ENCODE peak calls at places on chromosomes 3 and 15, in four cellular contexts. A, R, Z and D are unnamed samples. For H3K9me3 and H3K4me1, the result is how much of the 10 kb centered on the place peaks cover.

GRCh38 chr3:45575491-45575923 is 19.0 kb upstream of the LIMD1 start:
- DNase-seq in Z (no peak), R (no peak), A (no peak), D (no peak)

GRCh38 chr15:69836526-69837230 is 261.0 kb downstream of the TLE3 start:
- DNase-seq in A (no peak), R (no peak), Z (no peak), D (no peak)

GRCh38 chr15:85482896-85483295 is 102.5 kb downstream of the AKAP13 start:
- DNase-seq in R (no peak), Z (no peak), A (no peak), D (no peak)

GRCh38 chr3:149553781-149554451 is 79.4 kb downstream of the TM4SF4 start:
- DNase-seq in R (peak), A (peak), Z (peak), D (peak)

GRCh38 chr3:197426161-197426566 is 127.8 kb upstream of the DLG1 start:
- DNase-seq in A (no peak), R (peak), Z (no peak), D (no peak)

GRCh38 chr3:31377045-31377642 is 155.6 kb upstream of the STT3B start:
- DNase-seq in R (no peak), Z (peak), A (no peak), D (no peak)

GRCh38 chr3:40827942-40828688 is 303.4 kb downstream of the ZNF621 start:
- DNase-seq in R (peak), Z (peak), A (peak), D (peak)

GRCh38 chr15:31446546-31446945 is 119.9 kb downstream of the KLF13 start:
- DNase-seq in R (no peak), A (no peak), Z (no peak), D (no peak)

GRCh38 chr3:111885578-111885977 is 26.5 kb downstream of the PHLDB2 start:
- DNase-seq in R (no peak), A (no peak), Z (no peak), D (no peak)

GRCh38 chr3:17154221-17154620 is 269.5 kb downstream of the PLCL2 start:
- DNase-seq in Z (no peak), A (no peak), R (no peak), D (no peak)

GRCh38 chr15:80550219-80550909 is 144.7 kb upstream of the ABHD17C start:
- DNase-seq in R (peak), Z (no peak), A (no peak), D (no peak)

GRCh38 chr3:43260412-43260811 is 25.9 kb upstream of the SNRK start:
- DNase-seq in R (no peak), Z (no peak), A (no peak), D (no peak)

GRCh38 chr3:194632211-194632982 is 822 bp downstream of the TMEM44 start:
- DNase-seq in A (peak), R (no peak), Z (peak), D (peak)

GRCh38 chr3:24773798-24774197 is 279.1 kb upstream of the THRB start:
- DNase-seq in A (peak), R (peak), Z (peak), D (peak)

GRCh38 chr15:50265620-50266019 is at the start of gene HDC:
- DNase-seq in Z (no peak), R (peak), A (no peak), D (no peak)

GRCh38 chr15:47715856-47716445 is 1.4 kb upstream of the SEMA6D start:
- DNase-seq in R (no peak), Z (no peak), A (no peak), D (peak)

GRCh38 chr15:51837784-51838183 is 8.3 kb downstream of the TMOD3 start:
- DNase-seq in A (no peak), R (no peak), Z (no peak), D (no peak)

GRCh38 chr15:45377630-45378148 is 655 bp downstream of the GATM start:
- DNase-seq in A (peak), Z (peak), R (peak), D (peak)

GRCh38 chr3:44893097-44893496 is 18.7 kb downstream of the TGM4 start:
- DNase-seq in A (no peak), R (no peak), Z (no peak), D (no peak)

GRCh38 chr3:157065201-157065600 is 94.7 kb downstream of the CCNL1 start:
- DNase-seq in Z (no peak), A (no peak), R (no peak), D (no peak)

GRCh38 chr3:161069441-161070251 is 35.5 kb downstream of the B3GALNT1 start:
- DNase-seq in A (no peak), Z (no peak), R (no peak), D (no peak)

GRCh38 chr15:34039506-34040123 is 611 bp upstream of the AVEN start:
- DNase-seq in R (peak), Z (no peak), A (no peak), D (no peak)

GRCh38 chr3:106560451-106560966 is 691.7 kb upstream of the CBLB start:
- DNase-seq in R (no peak), A (no peak), Z (no peak), D (no peak)

GRCh38 chr3:58535531-58536500 is 1.2 kb downstream of the ACOX2 start:
- DNase-seq in Z (peak), R (no peak), A (peak), D (no peak)

GRCh38 chr15:29988689-29989088 is 94.1 kb upstream of the GOLGA8J start:
- DNase-seq in A (no peak), R (no peak), Z (no peak), D (no peak)

GRCh38 chr3:102662223-102662622 is 227.4 kb downstream of the ZPLD1 start:
- DNase-seq in R (no peak), Z (no peak), A (no peak), D (no peak)

GRCh38 chr3:33146791-33147445 is 33.1 kb downstream of the CRTAP start:
- DNase-seq in Z (no peak), R (no peak), A (no peak), D (no peak)

GRCh38 chr3:186254676-186255665 is 107.1 kb downstream of the DGKG start:
- DNase-seq in A (peak), R (no peak), Z (peak), D (no peak)

GRCh38 chr15:61720197-61720596 is 340.1 kb downstream of the VPS13C start:
- DNase-seq in R (no peak), Z (no peak), A (no peak), D (no peak)

GRCh38 chr3:127063916-127064315 is 81.0 kb downstream of the PLXNA1 start:
- DNase-seq in Z (no peak), A (no peak), R (no peak), D (no peak)

GRCh38 chr3:112333002-112333385 is at the start of gene CD200:
- DNase-seq in R (peak), Z (no peak), A (peak), D (peak)

GRCh38 chr3:186318135-186318534 is 43.9 kb downstream of the DGKG start:
- DNase-seq in A (no peak), Z (no peak), R (no peak), D (no peak)

GRCh38 chr3:67458406-67458805 is 196.0 kb downstream of the SUCLG2 start:
- DNase-seq in Z (no peak), R (peak), A (no peak), D (no peak)

GRCh38 chr3:186042521-186043202 is 66.2 kb downstream of the ETV5 start:
- DNase-seq in R (no peak), A (no peak), Z (no peak), D (no peak)

GRCh38 chr15:90691369-90691768 is 25.8 kb upstream of the BLM start:
- DNase-seq in Z (peak), R (no peak), A (no peak), D (no peak)

GRCh38 chr3:127817331-127817821 is 4.9 kb downstream of the MGLL start:
- DNase-seq in Z (no peak), R (no peak), A (peak), D (no peak)

GRCh38 chr3:7793786-7794185 is 707.8 kb upstream of the LMCD1 start:
- DNase-seq in Z (no peak), R (no peak), A (no peak), D (no peak)

GRCh38 chr3:149781216-149781615 is 11.1 kb downstream of the ANKUB1 start:
- DNase-seq in R (no peak), Z (no peak), A (no peak), D (no peak)

GRCh38 chr3:65927576-65927975 is 111.1 kb downstream of the MAGI1 start:
- DNase-seq in Z (no peak), R (no peak), A (no peak), D (no peak)

GRCh38 chr3:55968331-55968730 is 481.2 kb upstream of the WNT5A start:
- DNase-seq in R (no peak), Z (no peak), A (no peak), D (no peak)

DNA sequence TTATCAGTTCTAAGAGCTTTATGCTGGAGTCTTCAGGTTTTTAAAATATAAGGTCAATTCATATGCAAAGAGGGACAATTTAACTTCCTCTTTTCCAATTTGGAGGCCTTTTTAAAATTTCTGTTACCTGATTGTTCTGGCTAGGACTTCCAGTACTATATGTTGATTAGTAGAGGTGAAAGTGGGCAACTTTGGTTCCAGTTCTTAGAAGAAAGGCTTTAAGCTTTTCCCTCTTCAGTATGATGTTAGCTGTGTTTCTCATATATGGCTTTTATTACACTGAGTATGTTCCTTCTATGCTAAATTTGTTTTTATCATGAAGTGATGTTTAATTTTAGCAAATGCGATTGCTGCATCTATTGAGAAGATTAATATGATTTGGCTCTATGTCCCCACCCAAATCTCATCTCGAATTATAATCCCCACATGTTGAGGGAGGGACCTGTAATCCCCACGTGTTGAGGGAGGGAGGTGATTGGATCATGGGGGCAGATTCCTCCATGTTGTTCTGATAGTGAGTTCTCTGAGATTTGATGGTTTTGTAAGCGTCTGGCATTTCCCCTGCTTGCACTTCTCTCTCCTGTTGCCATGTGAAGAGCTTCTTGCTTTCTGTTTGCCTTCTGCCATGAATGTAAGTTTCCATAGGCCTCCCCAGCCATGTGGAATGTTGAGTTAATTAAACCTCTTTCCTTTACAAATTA is 33.8 kb downstream of the FAIM start:
- DNase-seq in Z (no peak), R (no peak), A (no peak), D (no peak)
- H3K9me3 ChIP-seq in Z (under half), R (under half), A (under half), D (half or more)

GRCh38 chr15:98722209-98722608 is 73.9 kb downstream of the IGF1R start:
- DNase-seq in Z (no peak), R (no peak), A (no peak), D (no peak)
- H3K4me1 ChIP-seq in Z (under half), R (under half), A (under half), D (under half)

DNA sequence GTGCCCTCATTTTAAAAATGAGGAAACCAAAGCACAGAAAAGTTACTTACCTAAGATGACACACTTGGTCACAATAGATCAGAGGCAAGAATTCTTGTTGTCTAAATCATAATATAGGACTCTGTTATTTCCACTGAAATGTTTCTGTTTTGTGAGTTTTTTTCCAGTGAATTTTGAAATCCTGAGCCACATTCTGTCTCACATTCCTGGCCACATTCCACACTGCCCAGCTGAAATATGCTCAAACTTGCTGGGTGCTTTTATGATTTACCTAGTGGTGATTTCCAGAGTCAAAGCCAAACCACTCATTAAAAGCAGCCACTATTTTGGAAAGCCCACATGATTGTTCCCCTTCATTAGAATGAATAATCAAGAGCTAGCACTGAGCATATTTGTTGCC is 82.3 kb upstream of the NPHP3 start:
- DNase-seq in R (no peak), Z (peak), A (no peak), D (no peak)
- TF ChIP-seq CTCF in R (no peak), Z (no peak), A (no peak), D (no peak)

GRCh38 chr3:98483626-98484025 is 13.9 kb upstream of the OR5K2 start:
- DNase-seq in A (no peak), Z (no peak), R (no peak), D (no peak)

DNA sequence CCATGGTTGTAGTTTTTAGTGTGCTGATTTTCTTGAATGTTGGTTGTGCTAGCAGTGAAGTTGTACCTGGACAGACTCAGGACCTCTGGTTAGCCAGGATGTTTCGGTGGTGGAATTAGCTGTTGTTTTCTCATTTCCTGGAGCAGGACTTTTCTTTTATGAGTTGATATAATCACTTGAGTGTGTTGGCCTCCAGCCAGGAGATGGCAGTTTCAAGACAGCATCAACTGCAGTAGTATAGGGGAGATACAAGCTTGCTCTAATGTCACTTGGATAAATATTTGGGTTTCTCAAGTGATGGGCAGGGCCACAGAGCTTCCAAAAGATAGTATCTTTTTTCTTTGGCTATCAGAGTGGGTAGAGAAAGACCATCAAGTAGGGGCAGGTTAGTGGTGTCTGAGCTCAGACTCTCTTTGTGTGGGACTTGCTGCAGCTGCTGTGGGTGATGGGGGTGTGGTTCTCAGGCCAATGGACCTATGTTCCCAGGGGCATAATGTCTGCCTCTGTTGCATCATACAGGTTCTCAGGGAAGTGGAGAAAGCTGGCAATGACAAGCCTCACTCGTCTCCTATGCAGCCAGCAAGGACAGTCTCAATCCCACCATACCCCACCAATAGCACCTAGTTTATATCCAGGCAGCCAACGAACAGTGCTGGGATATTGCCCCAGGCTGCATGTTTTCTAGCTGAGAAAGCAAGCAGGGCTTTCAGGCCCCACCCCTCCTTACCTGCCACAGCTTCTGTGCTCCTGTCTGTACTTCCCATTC is 14.6 kb upstream of the OR5K2 start:
- DNase-seq in A (no peak), Z (no peak), R (no peak), D (no peak)
- H3K9me3 ChIP-seq in A (under half), Z (under half), R (under half), D (under half)

GRCh38 chr3:187747506-187747905 is 2.2 kb upstream of the BCL6 start:
- DNase-seq in A (no peak), Z (no peak), R (no peak), D (no peak)
- H3K4me1 ChIP-seq in A (under half), Z (under half), R (under half), D (under half)

GRCh38 chr15:26628071-26628470 is 144.8 kb downstream of the GABRB3 start:
- DNase-seq in R (no peak), Z (no peak), A (no peak), D (no peak)
- TF ChIP-seq CTCF in R (no peak), Z (no peak), A (no peak), D (no peak)

GRCh38 chr15:25056484-25057429 is 102.0 kb downstream of the SNRPN start:
- DNase-seq in Z (no peak), A (no peak), R (no peak), D (no peak)

GRCh38 chr15:25057574-25057973 is 102.8 kb downstream of the SNRPN start:
- DNase-seq in A (no peak), Z (no peak), R (no peak), D (no peak)

GRCh38 chr15:25059698-25060471 is 105.1 kb downstream of the SNRPN start:
- DNase-seq in A (no peak), R (no peak), Z (no peak), D (no peak)

GRCh38 chr15:25060472-25060803 is 105.7 kb downstream of the SNRPN start:
- DNase-seq in Z (no peak), R (no peak), A (no peak), D (no peak)

GRCh38 chr15:25058080-25058785 is 103.4 kb downstream of the SNRPN start:
- DNase-seq in Z (no peak), A (no peak), R (no peak), D (peak)
- H3K9me3 ChIP-seq in Z (half or more), A (half or more), R (under half), D (half or more)

GRCh38 chr15:89139613-89140499 is 51.6 kb downstream of the ABHD2 start:
- DNase-seq in R (peak), Z (no peak), A (no peak), D (peak)
- H3K4me1 ChIP-seq in R (under half), Z (half or more), A (under half), D (half or more)

DNA sequence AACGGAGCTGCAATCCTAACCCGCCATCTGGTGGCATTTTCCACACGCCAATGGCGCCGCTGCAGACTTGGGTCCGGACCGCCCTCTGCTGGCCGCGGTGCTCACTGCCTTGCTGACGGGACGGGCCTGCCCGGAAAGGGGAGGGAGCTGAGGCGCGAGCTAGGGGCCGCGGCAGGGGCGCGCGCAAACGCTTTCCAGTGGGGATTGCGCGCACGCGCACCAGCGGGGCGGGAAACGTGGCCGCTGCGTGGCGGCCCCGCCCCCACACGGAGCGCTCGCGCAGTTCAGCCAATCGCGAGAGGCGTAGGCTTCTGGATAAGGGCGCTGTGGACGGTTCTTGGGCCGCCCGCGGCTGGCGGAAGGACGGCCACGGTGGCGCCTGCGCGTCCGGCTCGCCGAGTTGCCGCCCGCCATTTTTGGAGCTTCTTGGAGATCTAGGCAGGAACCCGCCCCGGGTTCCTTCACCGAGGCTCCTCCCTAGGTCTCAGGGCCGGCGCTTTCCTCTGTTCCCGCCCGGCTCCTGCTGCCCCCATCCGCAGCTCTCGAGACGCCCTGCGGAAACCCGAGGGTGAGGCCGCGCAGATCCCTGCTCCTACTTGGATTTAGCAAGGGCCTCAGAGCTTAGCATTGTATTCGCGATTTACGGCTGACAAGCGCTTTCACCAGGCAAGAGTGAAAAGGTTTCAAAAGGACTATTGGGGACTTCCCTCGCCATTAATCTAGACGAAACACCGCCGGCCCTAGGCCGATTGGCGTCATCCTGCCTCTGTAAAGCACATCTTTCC is at the start of gene STAG1:
- DNase-seq in R (peak), Z (peak), A (peak), D (peak)
- TF ChIP-seq CTCF in R (peak), Z (peak), A (peak), D (no peak)

DNA sequence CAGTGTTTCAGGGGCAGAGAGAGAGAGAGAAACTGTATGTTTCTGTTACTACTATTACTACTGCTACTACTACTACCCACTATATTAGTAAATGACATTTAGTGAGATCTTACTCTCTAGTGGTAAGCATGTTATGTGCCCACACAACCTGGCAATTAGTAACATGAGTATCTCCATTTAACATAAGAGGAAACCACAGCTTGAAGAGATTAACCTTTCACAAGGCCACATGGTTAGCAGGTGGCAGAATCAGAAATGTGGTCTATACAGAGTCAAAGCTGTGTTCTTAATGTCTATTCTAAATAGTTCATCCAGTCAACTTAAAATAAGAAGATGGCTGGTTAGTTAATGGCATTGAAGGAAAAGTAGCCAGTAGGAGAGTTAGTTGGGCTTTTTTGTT is 961.6 kb downstream of the MCTP2 start:
- DNase-seq in Z (no peak), R (no peak), A (no peak), D (no peak)
- H3K9me3 ChIP-seq in Z (under half), R (under half), A (under half), D (under half)